ENCODE peak calls at places on chromosomes 3 and 15, in four cellular contexts. A is heart left ventricle, H is body of pancreas, T is cardiac muscle cell. Z is an unnamed sample. For H3K36me3, the result is how much of the 10 kb centered on the place peaks cover.

GRCh38 chr15:60370804-60371700 is 26.7 kb downstream of the ANXA2 start:
- DNase-seq in A (peak), H (peak), T (no peak), Z (peak)

GRCh38 chr3:161349529-161350278 is 21.6 kb downstream of the SPTSSB start:
- DNase-seq in A (no peak), H (no peak), T (no peak), Z (no peak)

GRCh38 chr3:146250449-146251382 is at the start of gene PLSCR4:
- DNase-seq in A (peak), H (peak), T (peak), Z (no peak)

GRCh38 chr3:77102916-77103769 is 63.2 kb downstream of the ROBO2 start:
- DNase-seq in A (no peak), H (no peak), T (no peak), Z (no peak)

GRCh38 chr3:77412591-77412990 is 372.7 kb downstream of the ROBO2 start:
- DNase-seq in A (no peak), H (no peak), T (no peak), Z (no peak)

GRCh38 chr3:196321162-196321561 is 3.1 kb upstream of the DYNLT2B start:
- DNase-seq in A (no peak), H (no peak), T (no peak), Z (no peak)

GRCh38 chr3:49552087-49552486 is 2.2 kb upstream of the BSN start:
- DNase-seq in A (no peak), H (no peak), T (no peak), Z (no peak)

GRCh38 chr15:31598620-31599019 is 272.0 kb downstream of the KLF13 start:
- DNase-seq in A (no peak), H (no peak), T (peak), Z (no peak)

GRCh38 chr3:178845446-178846118 is 226.0 kb downstream of the ZMAT3 start:
- DNase-seq in A (no peak), H (no peak), T (no peak), Z (no peak)

GRCh38 chr15:80906159-80906775 is 83.4 kb downstream of the MESD start:
- DNase-seq in A (no peak), H (no peak), T (peak), Z (no peak)

GRCh38 chr15:31276596-31277298 is 49.9 kb upstream of the KLF13 start:
- DNase-seq in A (no peak), H (no peak), T (no peak), Z (no peak)

GRCh38 chr15:31236184-31237041 is 90.2 kb upstream of the KLF13 start:
- DNase-seq in A (peak), H (peak), T (peak), Z (no peak)

GRCh38 chr15:73082719-73083275 is 30.5 kb downstream of the NEO1 start:
- DNase-seq in A (no peak), H (no peak), T (peak), Z (no peak)

GRCh38 chr15:52218816-52219215 is 27.6 kb upstream of the GNB5 start:
- DNase-seq in A (no peak), H (no peak), T (no peak), Z (no peak)
- H3K4me3 ChIP-seq in A (no peak), H (no peak), T (no peak), Z (no peak)

DNA sequence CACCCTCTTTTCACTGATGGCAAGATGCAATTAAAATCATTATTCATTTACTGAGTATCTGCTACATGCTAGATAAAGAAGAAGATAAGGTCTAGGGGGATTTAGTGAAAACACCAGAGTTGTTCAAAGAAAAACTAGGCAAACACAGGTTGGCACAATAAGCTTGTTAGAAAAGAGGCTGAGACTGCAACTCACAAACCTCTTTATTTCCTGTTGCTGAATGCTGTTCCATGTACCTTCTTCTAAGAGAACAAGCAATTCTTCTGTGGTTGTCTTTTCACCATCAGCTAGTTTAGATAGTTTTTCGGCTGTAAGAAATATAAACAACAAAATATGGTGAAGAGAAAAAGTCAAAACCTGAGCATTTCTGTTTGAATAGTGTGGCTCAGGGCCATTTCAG is 61.1 kb downstream of the EIF3J start:
- DNase-seq in A (no peak), H (no peak), T (no peak), Z (no peak)
- H3K36me3 ChIP-seq in A (half or more), H (under half), T (under half), Z (under half)

DNA sequence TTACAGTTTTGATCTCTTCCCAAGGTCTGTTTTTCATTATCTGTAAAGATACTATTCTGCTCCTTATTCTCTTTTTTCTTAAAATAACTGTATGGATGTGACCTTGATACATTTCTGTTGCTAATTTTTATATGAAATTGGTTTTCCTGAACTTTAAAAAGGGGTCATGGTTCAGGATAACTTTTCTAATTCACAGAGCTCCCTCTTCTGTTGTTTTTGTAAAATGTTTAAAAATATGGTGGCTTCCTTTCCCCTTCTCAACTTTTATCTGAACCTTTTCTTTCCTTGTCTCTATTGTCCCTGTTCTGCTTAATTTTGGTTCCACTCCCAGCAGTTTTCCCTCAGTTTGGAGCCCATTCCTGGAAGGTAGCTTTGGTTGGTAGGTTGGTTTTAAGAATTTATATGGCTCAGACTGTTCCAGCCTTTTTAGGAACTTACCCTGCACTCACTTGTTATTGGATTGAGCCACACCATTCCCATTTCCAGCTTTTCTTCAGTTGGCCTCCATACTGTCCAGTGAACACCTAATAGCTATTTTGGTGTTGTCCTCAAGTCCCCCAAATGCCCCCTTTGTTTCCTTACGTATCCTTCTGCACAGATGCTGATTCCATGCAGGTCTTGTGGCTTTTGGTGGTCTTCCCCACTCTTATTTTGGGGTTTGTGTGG is 70.3 kb downstream of the SLMAP start:
- DNase-seq in A (no peak), H (no peak), T (no peak), Z (no peak)
- H3K27ac ChIP-seq in A (no peak), H (no peak), T (peak), Z (no peak)

GRCh38 chr3:171427771-171428320 is 32.4 kb downstream of the TNIK start:
- DNase-seq in A (no peak), H (no peak), T (no peak), Z (no peak)
- H3K4me3 ChIP-seq in A (no peak), H (no peak), T (no peak), Z (no peak)

DNA sequence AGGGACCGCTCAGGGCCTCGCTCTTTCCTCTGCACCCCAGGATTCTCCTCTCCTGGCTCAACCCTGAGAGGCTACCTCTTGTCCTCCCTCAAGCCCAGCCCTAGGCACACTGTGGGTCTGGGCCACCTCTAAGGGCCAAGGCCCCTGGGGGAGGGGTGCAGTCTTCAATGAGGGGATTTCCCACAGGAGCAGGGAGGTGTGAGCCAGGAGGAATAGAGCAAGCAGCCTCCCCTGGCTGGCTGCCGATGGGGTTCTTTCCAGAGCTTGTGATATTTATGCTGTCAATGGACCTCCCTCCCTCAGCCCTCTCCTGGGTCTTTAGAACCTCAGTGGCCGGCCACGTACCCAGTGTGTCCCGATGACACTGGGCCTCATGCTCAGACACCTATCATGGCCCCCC is 99.5 kb upstream of the RPL32 start:
- DNase-seq in A (no peak), H (no peak), T (no peak), Z (no peak)
- H3K36me3 ChIP-seq in A (under half), H (under half), T (under half), Z (under half)

DNA sequence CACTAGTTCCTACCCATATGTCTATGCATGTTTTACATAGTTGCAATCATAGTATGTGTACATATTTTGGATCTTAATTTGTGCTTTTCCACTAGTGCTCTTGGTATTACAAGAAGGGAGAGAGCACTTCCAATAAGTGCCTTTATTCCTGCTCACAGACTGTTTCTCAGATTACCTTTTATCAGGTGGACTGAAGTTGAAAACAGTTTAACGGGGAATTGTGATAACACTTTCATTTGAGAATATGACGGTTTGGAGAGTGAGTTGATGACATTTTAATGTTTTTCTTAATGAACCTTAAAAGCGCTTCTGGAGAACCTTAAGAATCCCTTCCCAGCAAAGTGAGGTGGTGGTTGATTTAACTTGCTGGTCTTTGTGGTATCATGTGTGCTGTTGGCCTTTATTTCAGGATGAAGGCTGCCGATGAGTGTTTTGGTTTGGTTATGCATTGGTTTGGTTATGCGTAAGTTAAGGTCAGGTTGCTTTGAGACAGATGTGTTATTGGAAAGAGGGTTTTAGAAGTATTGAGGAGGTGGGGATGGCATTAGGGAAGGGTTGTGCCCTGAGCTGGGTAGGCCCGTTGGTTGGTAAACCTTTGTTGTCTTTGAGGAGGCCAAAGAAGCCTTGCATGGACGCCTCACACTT is 2.8 kb downstream of the EDEM1 start:
- DNase-seq in A (no peak), H (no peak), T (no peak), Z (no peak)
- H3K27ac ChIP-seq in A (no peak), H (no peak), T (no peak), Z (no peak)

GRCh38 chr3:46628980-46629379 is 16.7 kb downstream of the FAM240A start:
- DNase-seq in A (peak), H (no peak), T (no peak), Z (no peak)

GRCh38 chr3:46627078-46627477 is 14.8 kb downstream of the FAM240A start:
- DNase-seq in A (no peak), H (no peak), T (no peak), Z (no peak)

GRCh38 chr3:46629571-46630517 is 17.5 kb downstream of the FAM240A start:
- DNase-seq in A (peak), H (peak), T (peak), Z (no peak)

GRCh38 chr3:46634856-46635255 is 22.5 kb downstream of the FAM240A start:
- DNase-seq in A (no peak), H (no peak), T (no peak), Z (no peak)

GRCh38 chr3:46632792-46633191 is 20.5 kb downstream of the FAM240A start:
- DNase-seq in A (no peak), H (no peak), T (no peak), Z (no peak)
- H3K4me3 ChIP-seq in A (no peak), H (no peak), T (no peak), Z (no peak)

GRCh38 chr3:113276581-113277080 is 65.3 kb downstream of the BOC start:
- DNase-seq in A (no peak), H (no peak), T (no peak), Z (no peak)

GRCh38 chr3:113273604-113274003 is 62.2 kb downstream of the BOC start:
- DNase-seq in A (no peak), H (no peak), T (no peak), Z (no peak)

GRCh38 chr3:113275876-113276580 is 64.7 kb downstream of the BOC start:
- DNase-seq in A (peak), H (peak), T (peak), Z (no peak)

GRCh38 chr3:113274425-113274824 is 63.1 kb downstream of the BOC start:
- DNase-seq in A (no peak), H (peak), T (no peak), Z (no peak)

GRCh38 chr3:113274959-113275556 is 63.7 kb downstream of the BOC start:
- DNase-seq in A (no peak), H (peak), T (no peak), Z (no peak)
- H3K36me3 ChIP-seq in A (under half), H (under half), T (under half), Z (under half)

Z was measured in SK-N-MC.